ENCODE peak calls at places on chromosomes 11 and 22, in six cellular contexts. One of them, this sample, is unnamed.

GRCh38 chr11:6404341-6405038 is 14.2 kb downstream of the SMPD1 start:
- DNase-seq in neural crest cell: no peak
- DNase-seq in testis: no peak
- DNase-seq in C1 segment of cervical spinal cord: no peak
- DNase-seq in NCI-H1436: no peak
- DNase-seq in stimulated activated CD4-positive, alpha-beta T cell treated with anti-CD3 and anti-CD28 coated beads, Interleukin-4, amount 100 ng/mL, for 48 hours: no peak
- DNase-seq in this sample: no peak

GRCh38 chr22:20433686-20434241 is 3.9 kb downstream of the SCARF2 start:
- DNase-seq in neural crest cell: no peak
- DNase-seq in testis: no peak
- DNase-seq in C1 segment of cervical spinal cord: no peak
- DNase-seq in NCI-H1436: no peak
- DNase-seq in stimulated activated CD4-positive, alpha-beta T cell treated with anti-CD3 and anti-CD28 coated beads, Interleukin-4, amount 100 ng/mL, for 48 hours: no peak
- DNase-seq in this sample: no peak

GRCh38 chr11:92325416-92325815 is 100.8 kb downstream of the FAT3 start:
- DNase-seq in neural crest cell: no peak
- DNase-seq in testis: no peak
- DNase-seq in C1 segment of cervical spinal cord: no peak
- DNase-seq in NCI-H1436: no peak
- DNase-seq in stimulated activated CD4-positive, alpha-beta T cell treated with anti-CD3 and anti-CD28 coated beads, Interleukin-4, amount 100 ng/mL, for 48 hours: no peak
- DNase-seq in this sample: no peak

GRCh38 chr11:64788321-64789215 is 10.2 kb upstream of the SF1 start:
- DNase-seq in neural crest cell: no peak
- DNase-seq in testis: no peak
- DNase-seq in C1 segment of cervical spinal cord: no peak
- DNase-seq in NCI-H1436: no peak
- DNase-seq in stimulated activated CD4-positive, alpha-beta T cell treated with anti-CD3 and anti-CD28 coated beads, Interleukin-4, amount 100 ng/mL, for 48 hours: no peak
- DNase-seq in this sample: no peak

GRCh38 chr22:17370036-17370765 is 941 bp downstream of the CECR2 start:
- DNase-seq in neural crest cell: peak; percentile 41
- DNase-seq in testis: peak; percentile 15
- DNase-seq in C1 segment of cervical spinal cord: peak; percentile 38
- DNase-seq in NCI-H1436: no peak
- DNase-seq in stimulated activated CD4-positive, alpha-beta T cell treated with anti-CD3 and anti-CD28 coated beads, Interleukin-4, amount 100 ng/mL, for 48 hours: no peak
- DNase-seq in this sample: no peak

GRCh38 chr22:43153916-43154315 is 2.6 kb downstream of the TSPO start:
- DNase-seq in neural crest cell: no peak
- DNase-seq in testis: no peak
- DNase-seq in C1 segment of cervical spinal cord: no peak
- DNase-seq in NCI-H1436: no peak
- DNase-seq in stimulated activated CD4-positive, alpha-beta T cell treated with anti-CD3 and anti-CD28 coated beads, Interleukin-4, amount 100 ng/mL, for 48 hours: no peak
- DNase-seq in this sample: no peak

GRCh38 chr11:18243783-18244362 is 4.6 kb downstream of the SAA2 start:
- DNase-seq in neural crest cell: peak; percentile 47
- DNase-seq in testis: peak; percentile 76
- DNase-seq in C1 segment of cervical spinal cord: no peak
- DNase-seq in NCI-H1436: peak; percentile 65
- DNase-seq in stimulated activated CD4-positive, alpha-beta T cell treated with anti-CD3 and anti-CD28 coated beads, Interleukin-4, amount 100 ng/mL, for 48 hours: peak; percentile 38
- DNase-seq in this sample: no peak

GRCh38 chr11:14189874-14190273 is 169.1 kb downstream of the RRAS2 start:
- DNase-seq in neural crest cell: no peak
- DNase-seq in testis: peak; percentile 60
- DNase-seq in C1 segment of cervical spinal cord: no peak
- DNase-seq in NCI-H1436: no peak
- DNase-seq in stimulated activated CD4-positive, alpha-beta T cell treated with anti-CD3 and anti-CD28 coated beads, Interleukin-4, amount 100 ng/mL, for 48 hours: no peak
- DNase-seq in this sample: no peak

GRCh38 chr11:107646783-107647182 is 55.8 kb downstream of the ELMOD1 start:
- DNase-seq in neural crest cell: no peak
- DNase-seq in testis: no peak
- DNase-seq in C1 segment of cervical spinal cord: no peak
- DNase-seq in NCI-H1436: no peak
- DNase-seq in stimulated activated CD4-positive, alpha-beta T cell treated with anti-CD3 and anti-CD28 coated beads, Interleukin-4, amount 100 ng/mL, for 48 hours: no peak
- DNase-seq in this sample: no peak

GRCh38 chr11:20156876-20157613 is 3.2 kb downstream of the DBX1 start:
- DNase-seq in neural crest cell: no peak
- DNase-seq in testis: no peak
- DNase-seq in C1 segment of cervical spinal cord: no peak
- DNase-seq in NCI-H1436: no peak
- DNase-seq in stimulated activated CD4-positive, alpha-beta T cell treated with anti-CD3 and anti-CD28 coated beads, Interleukin-4, amount 100 ng/mL, for 48 hours: no peak
- DNase-seq in this sample: no peak

GRCh38 chr22:46010177-46010867 is 33.4 kb upstream of the WNT7B start:
- DNase-seq in neural crest cell: no peak
- DNase-seq in testis: no peak
- DNase-seq in C1 segment of cervical spinal cord: no peak
- DNase-seq in NCI-H1436: no peak
- DNase-seq in stimulated activated CD4-positive, alpha-beta T cell treated with anti-CD3 and anti-CD28 coated beads, Interleukin-4, amount 100 ng/mL, for 48 hours: no peak
- DNase-seq in this sample: no peak